ENCODE peak calls at places on chromosomes 5 and 9, in four cellular contexts. U, Z, N and O are unnamed samples.

GRCh38 chr9:129828051-129828450 is 4.1 kb upstream of the TOR1A start:
- DNase-seq in U (no peak), N (no peak), Z (no peak), O (no peak)

GRCh38 chr9:98964911-98965336 is 21.2 kb downstream of the COL15A1 start:
- DNase-seq in N (no peak), Z (no peak), U (no peak), O (no peak)

GRCh38 chr5:142757564-142757963 is 12.6 kb upstream of the ARHGAP26 start:
- DNase-seq in N (no peak), U (no peak), Z (no peak), O (no peak)

GRCh38 chr5:116876240-116876840 is 301.7 kb upstream of the SEMA6A start:
- DNase-seq in Z (no peak), N (no peak), U (no peak), O (no peak)

GRCh38 chr5:74589204-74590056 is 51.1 kb downstream of the ENC1 start:
- DNase-seq in N (no peak), U (no peak), Z (no peak), O (no peak)

GRCh38 chr9:79014929-79015699 is 556.7 kb upstream of the TLE4 start:
- DNase-seq in U (no peak), Z (no peak), N (no peak), O (no peak)

GRCh38 chr5:138844812-138845513 is 30.2 kb downstream of the LRRTM2 start:
- DNase-seq in U (no peak), N (no peak), Z (no peak), O (no peak)

GRCh38 chr9:119391878-119392277 is 22.6 kb upstream of the BRINP1 start:
- DNase-seq in N (no peak), Z (no peak), U (no peak), O (no peak)

GRCh38 chr5:163433271-163433670 is 4.1 kb upstream of the CCNG1 start:
- DNase-seq in N (no peak), Z (no peak), U (no peak), O (no peak)

GRCh38 chr5:126100767-126101166 is 322.4 kb upstream of the GRAMD2B start:
- DNase-seq in U (no peak), N (peak), Z (no peak), O (no peak)

GRCh38 chr9:114774504-114774903 is 31.3 kb downstream of the TNFSF15 start:
- DNase-seq in Z (no peak), U (no peak), N (no peak), O (no peak)

GRCh38 chr9:13941686-13942085 is 372.3 kb downstream of the NFIB start:
- DNase-seq in U (no peak), N (no peak), Z (no peak), O (no peak)

GRCh38 chr5:7869474-7870136 is 657 bp downstream of the MTRR start:
- DNase-seq in N (no peak), U (peak), Z (no peak), O (no peak)